ENCODE peak calls at places on chromosomes 3 and 15, in ten cellular contexts. T, N, E, I, D, O, C, F, R and U are unnamed samples.

GRCh38 chr15:64067564-64068030 is 21.3 kb upstream of the DAPK2 start:
- DNase-seq in T (peak), N (peak), E (peak), I (no peak), D (peak), O (peak), C (peak), F (peak), R (peak), U (peak)

GRCh38 chr3:56389213-56389830 is 78.9 kb downstream of the ERC2 start:
- DNase-seq in T (no peak), N (no peak), E (no peak), I (no peak), D (no peak), O (no peak), C (no peak), F (no peak), R (no peak), U (no peak)

GRCh38 chr3:69368129-69368741 is 17.7 kb downstream of the FRMD4B start:
- DNase-seq in T (no peak), N (no peak), E (no peak), I (no peak), D (no peak), O (no peak), C (no peak), F (peak), R (no peak), U (no peak)

GRCh38 chr3:32292085-32292796 is 53.8 kb downstream of the CMTM8 start:
- DNase-seq in T (no peak), N (no peak), E (no peak), I (no peak), D (no peak), O (no peak), C (no peak), F (no peak), R (no peak), U (no peak)

GRCh38 chr3:146554168-146554760 is 9.9 kb upstream of the PLSCR1 start:
- DNase-seq in T (peak), N (no peak), E (no peak), I (no peak), D (no peak), O (no peak), C (no peak), F (peak), R (no peak), U (no peak)

GRCh38 chr3:34012102-34012461 is 213.7 kb downstream of the PDCD6IP start:
- DNase-seq in T (peak), N (no peak), E (peak), I (peak), D (peak), O (peak), C (no peak), F (peak), R (peak), U (peak)

GRCh38 chr3:161371441-161372320 is at the start of gene SPTSSB:
- DNase-seq in T (peak), N (peak), E (no peak), I (no peak), D (no peak), O (peak), C (peak), F (peak), R (no peak), U (no peak)

GRCh38 chr15:70794596-70795310 is 31.4 kb upstream of the UACA start:
- DNase-seq in T (no peak), N (no peak), E (no peak), I (peak), D (no peak), O (no peak), C (no peak), F (peak), R (peak), U (no peak)

GRCh38 chr3:177554900-177555759 is 357.8 kb upstream of the TBL1XR1 start:
- DNase-seq in T (peak), N (no peak), E (peak), I (peak), D (peak), O (no peak), C (no peak), F (peak), R (peak), U (peak)

GRCh38 chr3:37221407-37221806 is 47.0 kb upstream of the LRRFIP2 start:
- DNase-seq in T (peak), N (no peak), E (peak), I (peak), D (peak), O (no peak), C (no peak), F (peak), R (peak), U (no peak)

GRCh38 chr3:191328383-191328962 is 721 bp upstream of the CCDC50 start:
- DNase-seq in T (no peak), N (no peak), E (no peak), I (peak), D (no peak), O (no peak), C (no peak), F (no peak), R (no peak), U (no peak)

GRCh38 chr3:167246252-167246651 is 133.8 kb downstream of the ZBBX start:
- DNase-seq in T (no peak), N (no peak), E (no peak), I (no peak), D (no peak), O (no peak), C (no peak), F (no peak), R (no peak), U (no peak)

GRCh38 chr3:119304201-119304713 is 10.1 kb downstream of the ARHGAP31 start:
- DNase-seq in T (peak), N (no peak), E (peak), I (peak), D (peak), O (peak), C (no peak), F (peak), R (peak), U (no peak)

GRCh38 chr3:86921981-86922680 is 68.8 kb downstream of the VGLL3 start:
- DNase-seq in T (peak), N (no peak), E (no peak), I (peak), D (no peak), O (no peak), C (no peak), F (peak), R (peak), U (no peak)

GRCh38 chr3:117355566-117355965 is 646.0 kb downstream of the TUSC7 start:
- DNase-seq in T (peak), N (no peak), E (no peak), I (no peak), D (no peak), O (peak), C (no peak), F (peak), R (no peak), U (peak)

GRCh38 chr3:112640333-112640863 is 545 bp downstream of the CCDC80 start:
- DNase-seq in T (peak), N (no peak), E (no peak), I (peak), D (peak), O (peak), C (no peak), F (peak), R (peak), U (no peak)

GRCh38 chr15:83398591-83398990 is 48.5 kb upstream of the SH3GL3 start:
- DNase-seq in T (peak), N (no peak), E (no peak), I (peak), D (peak), O (no peak), C (no peak), F (peak), R (peak), U (no peak)

GRCh38 chr3:73086071-73086494 is 24.6 kb downstream of the EBLN2 start:
- DNase-seq in T (peak), N (peak), E (no peak), I (no peak), D (no peak), O (peak), C (peak), F (peak), R (peak), U (peak)

GRCh38 chr15:83030021-83030420 is 18.6 kb upstream of the C15orf40 start:
- DNase-seq in T (no peak), N (no peak), E (peak), I (peak), D (peak), O (peak), C (no peak), F (peak), R (no peak), U (no peak)

GRCh38 chr3:115321396-115321795 is 174.3 kb upstream of the ZBTB20 start:
- DNase-seq in T (peak), N (no peak), E (no peak), I (peak), D (no peak), O (no peak), C (no peak), F (peak), R (peak), U (no peak)

GRCh38 chr15:76340198-76340801 is 3.7 kb downstream of the ISL2 start:
- DNase-seq in T (peak), N (peak), E (no peak), I (no peak), D (no peak), O (peak), C (peak), F (peak), R (no peak), U (no peak)

GRCh38 chr3:71713041-71713440 is 12.2 kb downstream of the EIF4E3 start:
- DNase-seq in T (no peak), N (no peak), E (no peak), I (no peak), D (no peak), O (no peak), C (no peak), F (no peak), R (no peak), U (no peak)

GRCh38 chr3:124273651-124274050 is 281.7 kb upstream of the ROPN1 start:
- DNase-seq in T (no peak), N (no peak), E (no peak), I (no peak), D (no peak), O (no peak), C (no peak), F (no peak), R (no peak), U (no peak)

GRCh38 chr15:24933716-24934115 is 21.1 kb upstream of the SNRPN start:
- DNase-seq in T (no peak), N (no peak), E (no peak), I (no peak), D (no peak), O (no peak), C (no peak), F (no peak), R (no peak), U (no peak)

GRCh38 chr3:111608378-111608777 is 13.2 kb upstream of the ZBED2 start:
- DNase-seq in T (no peak), N (no peak), E (no peak), I (no peak), D (no peak), O (no peak), C (no peak), F (no peak), R (no peak), U (no peak)

GRCh38 chr3:66407281-66408218 is 93.3 kb downstream of the LRIG1 start:
- DNase-seq in T (peak), N (peak), E (no peak), I (no peak), D (peak), O (peak), C (peak), F (peak), R (peak), U (peak)